ENCODE peak calls at places on chromosome 21, in four cellular contexts. O, S, W and Y are unnamed samples.

GRCh38 chr21:44875341-44875740 is 1.9 kb upstream of the PTTG1IP start:
- DNase-seq in S (peak; percentile 64), W (peak; percentile 51), O (no peak), Y (peak; percentile 66)

GRCh38 chr21:44795342-44795741 is 6.3 kb downstream of the UBE2G2 start:
- DNase-seq in O (no peak), S (no peak), W (no peak), Y (no peak)

GRCh38 chr21:26117972-26118367 is 52.6 kb downstream of the APP start:
- DNase-seq in O (no peak), W (no peak), S (no peak), Y (no peak)

GRCh38 chr21:31305888-31306287 is 38.2 kb downstream of the TIAM1 start:
- DNase-seq in W (no peak), O (no peak), S (no peak), Y (no peak)

GRCh38 chr21:14543983-14544382 is 2.1 kb downstream of the SAMSN1 start:
- DNase-seq in O (no peak), S (no peak), W (no peak), Y (no peak)

GRCh38 chr21:26946744-26947446 is 20.0 kb downstream of the ADAMTS5 start:
- DNase-seq in S (peak; percentile 8), W (no peak), O (no peak), Y (no peak)

GRCh38 chr21:30102881-30103280 is 63.7 kb downstream of the CLDN17 start:
- DNase-seq in S (no peak), W (no peak), O (peak; percentile 55), Y (no peak)

GRCh38 chr21:31557421-31557955 is 102.0 kb upstream of the SOD1 start:
- DNase-seq in O (peak; percentile 72), W (no peak), S (no peak), Y (peak; percentile 62)

GRCh38 chr21:25717491-25718139 is 17.1 kb downstream of the ATP5PF start:
- DNase-seq in W (peak; percentile 29), O (no peak), S (peak; percentile 50), Y (no peak)

GRCh38 chr21:21230672-21231071 is 232.5 kb downstream of the NCAM2 start:
- DNase-seq in W (peak; percentile 34), S (peak; percentile 15), O (peak; percentile 16), Y (peak; percentile 38)

GRCh38 chr21:32921632-32922230 is 104.0 kb upstream of the OLIG2 start:
- DNase-seq in O (peak; percentile 50), S (peak; percentile 10), W (peak; percentile 41), Y (peak; percentile 64)

GRCh38 chr21:37828515-37828914 is 87.7 kb downstream of the KCNJ6 start:
- DNase-seq in O (no peak), W (no peak), S (no peak), Y (no peak)

GRCh38 chr21:45033791-45034555 is 40.4 kb upstream of the ADARB1 start:
- DNase-seq in W (no peak), O (no peak), S (peak; percentile 76), Y (no peak)

GRCh38 chr21:46237474-46237873 is 8.9 kb upstream of the LSS start:
- DNase-seq in W (no peak), S (no peak), O (no peak), Y (no peak)

GRCh38 chr21:42611852-42612251 is 41.6 kb upstream of the PDE9A start:
- DNase-seq in O (no peak), S (no peak), W (no peak), Y (no peak)

GRCh38 chr21:42613756-42614155 is 39.7 kb upstream of the PDE9A start:
- DNase-seq in W (no peak), O (no peak), S (no peak), Y (no peak)

GRCh38 chr21:42607525-42608102 is 45.8 kb upstream of the PDE9A start:
- DNase-seq in S (no peak), W (no peak), O (no peak), Y (no peak)

GRCh38 chr21:42612390-42612789 is 41.0 kb upstream of the PDE9A start:
- DNase-seq in S (no peak), W (no peak), O (no peak), Y (no peak)

DNA sequence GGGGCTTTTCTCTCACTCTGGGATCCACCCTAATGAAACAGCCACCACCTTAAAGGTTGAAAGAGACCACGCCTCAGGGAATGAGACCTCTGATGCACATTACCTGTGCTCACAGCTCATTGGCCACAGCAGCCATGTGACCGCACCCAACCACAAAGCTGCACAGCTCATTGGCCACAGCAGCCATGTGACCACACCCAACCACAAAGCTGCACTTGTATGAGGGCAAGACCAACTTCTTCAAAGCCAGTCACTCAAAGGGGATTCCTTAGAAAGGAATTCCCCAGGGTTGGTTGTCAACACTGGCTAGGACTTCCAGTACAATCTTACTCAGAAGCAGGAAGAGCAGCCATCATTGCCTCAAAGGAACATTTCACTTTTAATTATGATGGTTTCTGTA is 43.6 kb upstream of the PDE9A start:
- DNase-seq in W (no peak), O (no peak), S (no peak), Y (no peak)
- TF ChIP-seq EZH2phosphoT487 in W (no peak), O (no peak), S (no peak), Y (no peak)

DNA sequence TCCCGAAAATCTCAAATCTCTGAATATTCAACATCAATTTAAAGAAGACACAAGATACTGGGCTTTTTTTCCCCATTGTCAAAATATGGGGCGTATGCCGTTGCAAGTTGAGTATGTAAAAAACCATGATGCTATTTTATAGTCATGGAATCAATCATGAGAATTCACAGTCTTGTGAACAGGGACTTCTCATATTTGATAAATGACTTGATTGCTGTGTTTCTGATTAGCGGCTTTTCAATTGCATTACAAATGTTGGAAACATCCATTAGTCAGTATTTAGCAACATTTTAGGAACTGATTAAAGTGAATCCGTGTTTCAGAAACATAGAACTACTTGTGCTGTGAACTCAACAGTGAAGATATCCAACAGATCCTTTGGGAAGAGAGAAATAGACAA is 45.2 kb downstream of the SETD4 start:
- DNase-seq in W (no peak), S (peak; percentile 64), O (no peak), Y (no peak)
- H3F3A ChIP-seq in W (no peaks in the 10 kb centered on the region), S (peaks cover 27% of the 10 kb centered on the region), O (no peaks in the 10 kb centered on the region), Y (no peaks in the 10 kb centered on the region)

DNA sequence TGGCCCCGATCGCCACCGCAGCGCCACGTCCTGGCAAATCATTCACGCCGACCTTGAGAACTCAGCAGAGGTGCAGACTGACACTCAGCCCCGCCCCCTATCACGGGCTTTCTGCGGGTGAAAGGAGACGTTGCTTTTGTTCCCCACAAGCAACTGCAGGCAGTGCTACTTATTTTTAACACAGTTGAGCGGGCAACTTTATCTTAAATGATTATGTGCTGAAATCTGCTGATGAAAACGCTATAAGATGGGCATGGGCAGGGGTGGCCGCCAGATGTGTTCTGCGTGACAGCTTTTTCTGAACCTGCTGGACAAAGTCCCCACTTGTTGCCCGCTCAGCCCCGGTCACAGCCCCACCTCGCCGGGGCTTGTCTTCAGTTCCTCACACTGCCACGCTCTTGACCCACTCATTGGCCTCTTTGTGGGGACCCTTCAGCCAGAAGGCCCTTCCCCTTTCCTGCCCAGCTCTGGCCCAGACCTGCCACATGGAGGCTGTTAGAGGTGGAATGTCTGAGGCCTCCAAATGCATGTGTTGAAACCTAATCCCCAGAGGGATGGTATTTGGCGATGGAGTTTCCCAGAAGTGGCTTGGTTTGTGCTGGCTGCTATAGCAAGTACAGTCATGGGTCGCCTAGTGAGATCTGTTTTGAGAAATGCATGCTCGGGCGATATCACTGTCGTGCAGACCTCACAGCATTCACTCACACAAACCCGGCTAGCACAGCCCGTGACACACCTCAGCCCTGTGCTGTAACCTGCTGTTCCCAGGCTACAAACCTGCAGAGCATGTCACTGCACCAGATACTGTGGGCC is 15.7 kb upstream of the PDXK start:
- DNase-seq in W (no peak), S (peak; percentile 50), O (peak; percentile 59), Y (peak; percentile 44)
- TF ChIP-seq EZH2phosphoT487 in W (no peak), S (no peak), O (no peak), Y (no peak)

GRCh38 chr21:39345440-39345839 is 3.4 kb downstream of the HMGN1 start:
- DNase-seq in S (no peak), W (no peak), O (no peak), Y (no peak)
- H3F3A ChIP-seq in S (peaks cover 19% of the 10 kb centered on the region), W (no peaks in the 10 kb centered on the region), O (peaks cover 62% of the 10 kb centered on the region), Y (peaks cover 21% of the 10 kb centered on the region)

DNA sequence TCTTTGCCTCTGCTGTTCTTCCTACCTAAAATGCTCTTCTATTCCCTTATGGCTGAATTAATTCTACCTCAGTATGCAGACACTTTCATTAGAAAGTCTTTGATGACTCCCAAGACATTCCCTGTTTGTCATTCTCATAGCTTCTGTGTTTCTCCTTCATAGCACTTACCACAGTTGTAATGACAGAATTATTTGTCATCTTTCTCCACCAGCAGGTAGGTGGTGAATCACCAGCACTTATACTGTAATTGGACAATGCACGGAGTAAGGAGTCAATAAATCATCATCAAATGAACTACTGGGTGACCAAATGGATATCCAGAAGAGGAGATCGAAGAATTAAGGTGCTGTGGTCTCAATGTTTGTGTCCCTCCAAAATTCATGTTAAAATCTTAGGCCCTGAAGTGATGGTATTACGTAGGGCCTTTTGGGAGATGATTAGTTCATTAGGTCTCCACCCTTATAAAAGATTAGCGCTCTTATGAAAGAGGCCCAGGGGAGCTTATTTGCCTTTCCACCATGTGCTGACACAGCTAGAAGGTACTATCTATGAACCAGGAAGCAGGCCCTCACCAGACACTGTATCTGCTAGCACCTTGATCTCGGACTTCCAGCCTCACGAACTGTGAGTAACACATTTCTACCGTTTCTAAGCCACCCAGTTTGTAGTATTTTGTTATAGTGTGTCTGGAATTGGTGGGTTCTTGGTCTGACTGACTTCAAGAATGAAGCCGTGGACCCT is 2.4 kb upstream of the CCT8 start:
- DNase-seq in W (peak; percentile 93), S (peak; percentile 56), O (no peak), Y (no peak)
- TF ChIP-seq EZH2phosphoT487 in W (no peak), S (no peak), O (no peak), Y (no peak)

DNA sequence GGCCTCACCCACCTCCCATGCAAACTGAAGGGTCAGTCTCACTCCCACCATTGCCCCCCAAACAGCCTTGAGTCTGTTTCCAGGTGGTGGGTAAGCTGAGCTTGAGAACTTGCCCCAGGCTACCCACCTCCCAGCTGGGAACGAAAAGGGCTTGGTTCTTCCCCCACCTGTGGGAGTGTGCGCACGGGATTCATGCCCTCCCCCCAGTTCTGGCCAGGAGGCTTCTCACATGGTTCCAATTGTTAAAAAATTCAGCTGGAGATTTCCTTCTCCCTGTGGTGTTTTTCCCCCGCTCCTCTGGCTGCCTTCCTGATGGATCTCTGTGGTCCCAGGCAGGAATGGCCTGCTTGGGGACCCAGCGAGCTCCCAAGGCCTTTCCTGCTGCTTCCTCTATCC is 81.8 kb upstream of the C21orf91 start:
- DNase-seq in O (no peak), W (no peak), S (no peak), Y (no peak)
- H3F3A ChIP-seq in O (peaks cover 9% of the 10 kb centered on the region), W (no peaks in the 10 kb centered on the region), S (no peaks in the 10 kb centered on the region), Y (no peaks in the 10 kb centered on the region)